ENCODE peak calls at places on chromosomes 6 and 20, in nine cellular contexts. X is right lobe of liver, E is HFF-Myc, D is WTC11, T is Peyer's patch, Y is fibroblast of pulmonary artery, O is foreskin fibroblast, R is GM13976, P is nephron progenitor cell. V is an unnamed sample.

GRCh38 chr20:21682576-21682975 is 22.9 kb upstream of the PAX1 start:
- DNase-seq in E (no peak), T (no peak), O (no peak), P (no peak), Y (no peak), R (no peak), D (no peak), X (no peak), V (no peak)

GRCh38 chr6:54238407-54238806 is 69.8 kb upstream of the TINAG start:
- DNase-seq in P (no peak), D (no peak), X (no peak), O (peak; percentile 91), T (no peak), R (no peak), Y (peak; percentile 83), E (peak; percentile 81), V (no peak)

GRCh38 chr6:40146902-40147301 is 212.6 kb upstream of the MOCS1 start:
- DNase-seq in X (no peak), R (no peak), P (no peak), O (no peak), T (no peak), D (no peak), Y (no peak), E (no peak), V (no peak)

GRCh38 chr20:18287546-18287914 is 797 bp upstream of the ZNF133 start:
- DNase-seq in Y (no peak), R (no peak), D (no peak), E (no peak), O (no peak), X (no peak), P (peak; percentile 8), T (no peak), V (peak; percentile 21)

GRCh38 chr20:47148059-47148458 is 208.4 kb downstream of the ZMYND8 start:
- DNase-seq in E (no peak), O (no peak), P (no peak), Y (no peak), D (no peak), R (no peak), T (no peak), X (no peak), V (no peak)

GRCh38 chr20:59783020-59784010 is 150.1 kb downstream of the SYCP2 start:
- DNase-seq in P (peak; percentile 76), E (peak; percentile 3), R (peak; percentile 85), Y (peak; percentile 35), X (no peak), T (peak; percentile 77), O (peak; percentile 52), D (peak; percentile 87), V (peak; percentile 89)

GRCh38 chr6:20877008-20877937 is 343.0 kb downstream of the CDKAL1 start:
- DNase-seq in T (peak; percentile 54), E (peak; percentile 79), P (no peak), X (peak; percentile 85), D (no peak), O (peak; percentile 93), Y (peak; percentile 85), R (peak; percentile 80), V (no peak)

GRCh38 chr6:149563203-149563927 is 2.8 kb upstream of the GINM1 start:
- DNase-seq in T (no peak), R (no peak), E (peak; percentile 53), O (peak; percentile 87), D (no peak), P (no peak), Y (peak; percentile 78), X (no peak), V (no peak)

GRCh38 chr20:50774515-50774914 is 20.3 kb upstream of the BCAS4 start:
- DNase-seq in R (no peak), X (peak; percentile 1), T (peak; percentile 1), P (no peak), E (no peak), D (no peak), O (no peak), Y (no peak), V (no peak)

GRCh38 chr6:8736046-8736877 is 300.9 kb upstream of the SLC35B3 start:
- DNase-seq in X (no peak), Y (no peak), D (no peak), O (peak; percentile 71), E (no peak), T (no peak), R (no peak), P (no peak), V (no peak)

GRCh38 chr6:130020106-130020851 is 1.9 kb downstream of the L3MBTL3 start:
- DNase-seq in Y (peak; percentile 11), D (no peak), T (peak; percentile 58), X (peak; percentile 65), O (peak; percentile 49), R (peak; percentile 48), P (peak; percentile 49), E (no peak), V (peak; percentile 28)

GRCh38 chr6:154298297-154298696 is 58.3 kb downstream of the IPCEF1 start:
- DNase-seq in X (no peak), D (no peak), R (no peak), P (no peak), T (no peak), Y (peak; percentile 53), E (no peak), O (peak; percentile 59), V (no peak)

GRCh38 chr6:88422831-88423230 is 256.7 kb upstream of the CNR1 start:
- DNase-seq in D (peak; percentile 27), Y (no peak), P (no peak), O (peak; percentile 19), T (no peak), E (no peak), X (no peak), R (no peak), V (no peak)

GRCh38 chr6:150293423-150294280 is 75.2 kb upstream of the IYD start:
- DNase-seq in X (no peak), R (no peak), P (no peak), D (no peak), O (peak; percentile 81), T (no peak), E (no peak), Y (peak; percentile 52), V (no peak)

GRCh38 chr6:168377856-168378832 is 58.6 kb upstream of the DACT2 start:
- DNase-seq in T (no peak), X (no peak), O (no peak), P (no peak), R (no peak), D (no peak), E (no peak), Y (no peak), V (peak; percentile 7)

GRCh38 chr6:44701637-44702101 is 314.2 kb downstream of the CDC5L start:
- DNase-seq in T (no peak), P (no peak), D (peak; percentile 17), O (peak; percentile 29), E (no peak), R (no peak), Y (peak; percentile 42), X (no peak), V (no peak)

DNA sequence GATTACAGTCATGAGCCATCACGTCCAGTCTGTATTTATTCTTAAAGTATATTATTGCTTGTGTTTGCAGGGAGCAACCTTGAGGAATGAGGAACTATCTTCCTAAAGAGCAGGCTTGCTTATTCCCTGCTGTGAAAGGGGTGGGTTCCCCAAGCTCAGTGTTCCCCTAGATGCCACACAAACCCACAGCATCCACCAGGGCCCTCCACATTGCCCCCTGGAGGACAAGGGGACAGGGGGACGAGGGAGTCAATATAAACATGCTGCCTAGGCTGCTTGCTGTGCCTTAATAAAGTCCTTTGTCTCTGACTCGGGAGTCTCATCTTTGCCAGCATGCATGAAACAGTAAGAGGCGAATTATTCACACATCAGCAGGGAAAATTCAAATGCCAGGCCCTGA is 8.0 kb upstream of the IDH3B start:
- DNase-seq in Y (no peak), O (no peak), T (no peak), P (no peak), R (no peak), D (peak; percentile 66), E (no peak), X (no peak), V (no peak)
- TF ChIP-seq CTCF in Y (peak; percentile 16), O (no peak), T (no peak), P (no peak), R (peak; percentile 10), D (peak; percentile 25), E (peak; percentile 42), X (no peak), V (no peak)

GRCh38 chr20:61965606-61966491 is 99.8 kb downstream of the TAF4 start:
- DNase-seq in D (peak; percentile 71), X (no peak), O (no peak), P (peak; percentile 45), E (no peak), T (no peak), R (no peak), Y (no peak), V (no peak)
- TF ChIP-seq CTCF in D (no peak), X (no peak), O (no peak), P (no peak), E (peak; percentile 12), T (no peak), R (no peak), Y (no peak), V (no peak)

DNA sequence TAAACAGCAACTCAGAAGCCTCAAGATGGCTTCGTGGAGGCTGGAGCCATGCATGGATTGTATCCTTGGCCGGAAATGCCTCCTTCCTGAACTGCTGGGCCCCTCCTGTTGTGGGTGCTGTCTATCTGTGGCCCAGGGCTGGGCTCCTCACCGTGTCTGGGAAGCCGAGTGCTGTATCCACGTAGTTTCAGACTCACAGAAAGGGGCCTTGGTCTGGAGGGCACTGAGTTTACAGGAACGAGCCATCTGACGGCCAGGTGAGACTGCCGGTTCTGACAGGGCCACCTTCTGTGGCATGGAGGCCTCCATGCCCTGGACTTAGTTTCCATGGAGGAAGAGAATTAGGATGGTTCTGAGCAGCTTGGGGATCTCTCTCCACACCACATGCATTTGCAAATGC is 142.2 kb downstream of the ERMARD start:
- DNase-seq in D (no peak), E (no peak), O (no peak), T (no peak), Y (no peak), R (no peak), X (no peak), P (no peak), V (no peak)
- TF ChIP-seq CTCF in D (no peak), E (no peak), O (no peak), T (no peak), Y (no peak), R (no peak), X (no peak), P (no peak), V (no peak)

GRCh38 chr20:48186915-48187314 is 401.6 kb upstream of the SULF2 start:
- DNase-seq in D (no peak), P (no peak), Y (peak; percentile 29), O (no peak), R (no peak), T (no peak), E (no peak), X (no peak), V (no peak)

GRCh38 chr20:48191200-48191599 is 405.9 kb upstream of the SULF2 start:
- DNase-seq in T (peak; percentile 29), O (no peak), D (no peak), P (no peak), E (no peak), Y (peak; percentile 27), R (no peak), X (no peak), V (no peak)

GRCh38 chr20:48190757-48191156 is 405.5 kb upstream of the SULF2 start:
- DNase-seq in D (no peak), O (no peak), X (no peak), E (no peak), T (peak; percentile 38), R (no peak), Y (no peak), P (no peak), V (no peak)

GRCh38 chr20:48187891-48188290 is 402.6 kb upstream of the SULF2 start:
- DNase-seq in P (no peak), E (no peak), R (no peak), D (no peak), Y (no peak), O (no peak), T (no peak), X (no peak), V (no peak)

GRCh38 chr20:48189177-48189576 is 403.9 kb upstream of the SULF2 start:
- DNase-seq in P (no peak), O (no peak), R (peak; percentile 64), Y (peak; percentile 56), D (peak; percentile 34), X (no peak), T (peak; percentile 7), E (no peak), V (no peak)
- TF ChIP-seq CTCF in P (no peak), O (peak; percentile 55), R (peak; percentile 38), Y (peak; percentile 52), D (no peak), X (peak; percentile 37), T (no peak), E (peak; percentile 43), V (no peak)